ENCODE peak calls at places on chromosomes 16 and 17, in eight cellular contexts. One of them, this sample, is unnamed.

GRCh38 chr17:48738803-48739526 is 10.4 kb upstream of the HOXB13 start:
- DNase-seq in mucosa of gallbladder: no peak
- DNase-seq in glutamatergic neuron: no peak
- DNase-seq in CD4-positive, CD25-positive, alpha-beta regulatory T cell: no peak
- DNase-seq in PC-9: no peak
- DNase-seq in fibroblast of mammary gland: no peak
- DNase-seq in stimulated activated CD8-positive, alpha-beta memory T cell treated with anti-CD3 and anti-CD28 coated beads, Interleukin-4, amount 100 ng/mL, for 1 hour: no peak
- DNase-seq in stimulated activated CD4-positive, alpha-beta T cell treated with anti-CD3 and anti-CD28 coated beads, TNF-alpha, amount 100 ng/mL, for 4 hours: no peak
- DNase-seq in this sample: no peak

GRCh38 chr16:67847064-67847861 is at the start of gene CENPT:
- DNase-seq in stimulated activated CD4-positive, alpha-beta T cell treated with anti-CD3 and anti-CD28 coated beads, TNF-alpha, amount 100 ng/mL, for 4 hours: no peak
- DNase-seq in PC-9: peak
- DNase-seq in CD4-positive, CD25-positive, alpha-beta regulatory T cell: no peak
- DNase-seq in stimulated activated CD8-positive, alpha-beta memory T cell treated with anti-CD3 and anti-CD28 coated beads, Interleukin-4, amount 100 ng/mL, for 1 hour: no peak
- DNase-seq in mucosa of gallbladder: no peak
- DNase-seq in fibroblast of mammary gland: peak
- DNase-seq in glutamatergic neuron: peak
- DNase-seq in this sample: no peak

GRCh38 chr17:39599006-39599664 is 8.6 kb downstream of the NEUROD2 start:
- DNase-seq in fibroblast of mammary gland: no peak
- DNase-seq in stimulated activated CD8-positive, alpha-beta memory T cell treated with anti-CD3 and anti-CD28 coated beads, Interleukin-4, amount 100 ng/mL, for 1 hour: no peak
- DNase-seq in CD4-positive, CD25-positive, alpha-beta regulatory T cell: no peak
- DNase-seq in glutamatergic neuron: no peak
- DNase-seq in stimulated activated CD4-positive, alpha-beta T cell treated with anti-CD3 and anti-CD28 coated beads, TNF-alpha, amount 100 ng/mL, for 4 hours: no peak
- DNase-seq in PC-9: no peak
- DNase-seq in mucosa of gallbladder: no peak
- DNase-seq in this sample: peak

GRCh38 chr16:30027588-30028437 is 3.3 kb downstream of the TLCD3B start:
- DNase-seq in CD4-positive, CD25-positive, alpha-beta regulatory T cell: no peak
- DNase-seq in fibroblast of mammary gland: no peak
- DNase-seq in glutamatergic neuron: peak
- DNase-seq in stimulated activated CD4-positive, alpha-beta T cell treated with anti-CD3 and anti-CD28 coated beads, TNF-alpha, amount 100 ng/mL, for 4 hours: no peak
- DNase-seq in mucosa of gallbladder: no peak
- DNase-seq in stimulated activated CD8-positive, alpha-beta memory T cell treated with anti-CD3 and anti-CD28 coated beads, Interleukin-4, amount 100 ng/mL, for 1 hour: no peak
- DNase-seq in PC-9: no peak
- DNase-seq in this sample: no peak

GRCh38 chr17:7211512-7212277 is 7.9 kb downstream of the DLG4 start:
- DNase-seq in fibroblast of mammary gland: no peak
- DNase-seq in stimulated activated CD4-positive, alpha-beta T cell treated with anti-CD3 and anti-CD28 coated beads, TNF-alpha, amount 100 ng/mL, for 4 hours: no peak
- DNase-seq in PC-9: no peak
- DNase-seq in glutamatergic neuron: no peak
- DNase-seq in mucosa of gallbladder: no peak
- DNase-seq in stimulated activated CD8-positive, alpha-beta memory T cell treated with anti-CD3 and anti-CD28 coated beads, Interleukin-4, amount 100 ng/mL, for 1 hour: no peak
- DNase-seq in CD4-positive, CD25-positive, alpha-beta regulatory T cell: no peak
- DNase-seq in this sample: no peak

GRCh38 chr17:65472602-65473001 is 88.8 kb downstream of the AXIN2 start:
- DNase-seq in CD4-positive, CD25-positive, alpha-beta regulatory T cell: no peak
- DNase-seq in stimulated activated CD8-positive, alpha-beta memory T cell treated with anti-CD3 and anti-CD28 coated beads, Interleukin-4, amount 100 ng/mL, for 1 hour: no peak
- DNase-seq in mucosa of gallbladder: peak
- DNase-seq in PC-9: no peak
- DNase-seq in glutamatergic neuron: no peak
- DNase-seq in stimulated activated CD4-positive, alpha-beta T cell treated with anti-CD3 and anti-CD28 coated beads, TNF-alpha, amount 100 ng/mL, for 4 hours: no peak
- DNase-seq in fibroblast of mammary gland: peak
- DNase-seq in this sample: no peak

GRCh38 chr17:44086364-44087311 is 16.1 kb downstream of the G6PC3 start:
- DNase-seq in CD4-positive, CD25-positive, alpha-beta regulatory T cell: no peak
- DNase-seq in glutamatergic neuron: no peak
- DNase-seq in stimulated activated CD4-positive, alpha-beta T cell treated with anti-CD3 and anti-CD28 coated beads, TNF-alpha, amount 100 ng/mL, for 4 hours: peak
- DNase-seq in PC-9: peak
- DNase-seq in stimulated activated CD8-positive, alpha-beta memory T cell treated with anti-CD3 and anti-CD28 coated beads, Interleukin-4, amount 100 ng/mL, for 1 hour: peak
- DNase-seq in fibroblast of mammary gland: peak
- DNase-seq in mucosa of gallbladder: no peak
- DNase-seq in this sample: no peak

GRCh38 chr17:47719411-47720152 is 13.5 kb upstream of the TBX21 start:
- DNase-seq in fibroblast of mammary gland: peak
- DNase-seq in mucosa of gallbladder: no peak
- DNase-seq in stimulated activated CD4-positive, alpha-beta T cell treated with anti-CD3 and anti-CD28 coated beads, TNF-alpha, amount 100 ng/mL, for 4 hours: no peak
- DNase-seq in stimulated activated CD8-positive, alpha-beta memory T cell treated with anti-CD3 and anti-CD28 coated beads, Interleukin-4, amount 100 ng/mL, for 1 hour: no peak
- DNase-seq in glutamatergic neuron: no peak
- DNase-seq in PC-9: peak
- DNase-seq in CD4-positive, CD25-positive, alpha-beta regulatory T cell: no peak
- DNase-seq in this sample: no peak

GRCh38 chr17:52064791-52065211 is 93.7 kb downstream of the CA10 start:
- DNase-seq in stimulated activated CD8-positive, alpha-beta memory T cell treated with anti-CD3 and anti-CD28 coated beads, Interleukin-4, amount 100 ng/mL, for 1 hour: no peak
- DNase-seq in glutamatergic neuron: no peak
- DNase-seq in stimulated activated CD4-positive, alpha-beta T cell treated with anti-CD3 and anti-CD28 coated beads, TNF-alpha, amount 100 ng/mL, for 4 hours: no peak
- DNase-seq in mucosa of gallbladder: no peak
- DNase-seq in fibroblast of mammary gland: peak
- DNase-seq in PC-9: no peak
- DNase-seq in CD4-positive, CD25-positive, alpha-beta regulatory T cell: no peak
- DNase-seq in this sample: no peak

GRCh38 chr17:19021622-19022083 is 17.1 kb upstream of the FAM83G start:
- DNase-seq in glutamatergic neuron: no peak
- DNase-seq in stimulated activated CD4-positive, alpha-beta T cell treated with anti-CD3 and anti-CD28 coated beads, TNF-alpha, amount 100 ng/mL, for 4 hours: no peak
- DNase-seq in PC-9: no peak
- DNase-seq in mucosa of gallbladder: no peak
- DNase-seq in stimulated activated CD8-positive, alpha-beta memory T cell treated with anti-CD3 and anti-CD28 coated beads, Interleukin-4, amount 100 ng/mL, for 1 hour: no peak
- DNase-seq in fibroblast of mammary gland: no peak
- DNase-seq in CD4-positive, CD25-positive, alpha-beta regulatory T cell: peak
- DNase-seq in this sample: no peak

GRCh38 chr17:41944943-41945342 is 14.5 kb downstream of the ODAD4 start:
- DNase-seq in fibroblast of mammary gland: no peak
- DNase-seq in glutamatergic neuron: no peak
- DNase-seq in stimulated activated CD4-positive, alpha-beta T cell treated with anti-CD3 and anti-CD28 coated beads, TNF-alpha, amount 100 ng/mL, for 4 hours: no peak
- DNase-seq in stimulated activated CD8-positive, alpha-beta memory T cell treated with anti-CD3 and anti-CD28 coated beads, Interleukin-4, amount 100 ng/mL, for 1 hour: no peak
- DNase-seq in PC-9: no peak
- DNase-seq in mucosa of gallbladder: no peak
- DNase-seq in CD4-positive, CD25-positive, alpha-beta regulatory T cell: no peak
- DNase-seq in this sample: no peak

GRCh38 chr17:31171711-31172110 is 76.9 kb downstream of the NF1 start:
- DNase-seq in stimulated activated CD8-positive, alpha-beta memory T cell treated with anti-CD3 and anti-CD28 coated beads, Interleukin-4, amount 100 ng/mL, for 1 hour: no peak
- DNase-seq in fibroblast of mammary gland: no peak
- DNase-seq in stimulated activated CD4-positive, alpha-beta T cell treated with anti-CD3 and anti-CD28 coated beads, TNF-alpha, amount 100 ng/mL, for 4 hours: no peak
- DNase-seq in glutamatergic neuron: no peak
- DNase-seq in CD4-positive, CD25-positive, alpha-beta regulatory T cell: no peak
- DNase-seq in mucosa of gallbladder: no peak
- DNase-seq in PC-9: no peak
- DNase-seq in this sample: no peak

GRCh38 chr17:76801706-76802105 is 63.8 kb downstream of the MFSD11 start:
- DNase-seq in CD4-positive, CD25-positive, alpha-beta regulatory T cell: no peak
- DNase-seq in fibroblast of mammary gland: no peak
- DNase-seq in mucosa of gallbladder: no peak
- DNase-seq in PC-9: no peak
- DNase-seq in stimulated activated CD4-positive, alpha-beta T cell treated with anti-CD3 and anti-CD28 coated beads, TNF-alpha, amount 100 ng/mL, for 4 hours: no peak
- DNase-seq in glutamatergic neuron: no peak
- DNase-seq in stimulated activated CD8-positive, alpha-beta memory T cell treated with anti-CD3 and anti-CD28 coated beads, Interleukin-4, amount 100 ng/mL, for 1 hour: no peak
- DNase-seq in this sample: no peak

GRCh38 chr17:27975146-27976011 is 67.1 kb upstream of the NLK start:
- DNase-seq in CD4-positive, CD25-positive, alpha-beta regulatory T cell: no peak
- DNase-seq in stimulated activated CD4-positive, alpha-beta T cell treated with anti-CD3 and anti-CD28 coated beads, TNF-alpha, amount 100 ng/mL, for 4 hours: no peak
- DNase-seq in PC-9: no peak
- DNase-seq in stimulated activated CD8-positive, alpha-beta memory T cell treated with anti-CD3 and anti-CD28 coated beads, Interleukin-4, amount 100 ng/mL, for 1 hour: no peak
- DNase-seq in mucosa of gallbladder: no peak
- DNase-seq in glutamatergic neuron: no peak
- DNase-seq in fibroblast of mammary gland: peak
- DNase-seq in this sample: no peak

GRCh38 chr17:79457889-79458288 is 153.0 kb downstream of the RBFOX3 start:
- DNase-seq in stimulated activated CD8-positive, alpha-beta memory T cell treated with anti-CD3 and anti-CD28 coated beads, Interleukin-4, amount 100 ng/mL, for 1 hour: no peak
- DNase-seq in mucosa of gallbladder: no peak
- DNase-seq in CD4-positive, CD25-positive, alpha-beta regulatory T cell: no peak
- DNase-seq in PC-9: no peak
- DNase-seq in stimulated activated CD4-positive, alpha-beta T cell treated with anti-CD3 and anti-CD28 coated beads, TNF-alpha, amount 100 ng/mL, for 4 hours: no peak
- DNase-seq in glutamatergic neuron: no peak
- DNase-seq in fibroblast of mammary gland: no peak
- DNase-seq in this sample: no peak

GRCh38 chr17:27609606-27610303 is 21.2 kb upstream of the LGALS9 start:
- DNase-seq in CD4-positive, CD25-positive, alpha-beta regulatory T cell: peak
- DNase-seq in stimulated activated CD8-positive, alpha-beta memory T cell treated with anti-CD3 and anti-CD28 coated beads, Interleukin-4, amount 100 ng/mL, for 1 hour: no peak
- DNase-seq in stimulated activated CD4-positive, alpha-beta T cell treated with anti-CD3 and anti-CD28 coated beads, TNF-alpha, amount 100 ng/mL, for 4 hours: no peak
- DNase-seq in glutamatergic neuron: peak
- DNase-seq in mucosa of gallbladder: peak
- DNase-seq in fibroblast of mammary gland: peak
- DNase-seq in PC-9: no peak
- DNase-seq in this sample: no peak

GRCh38 chr16:65196696-65197095 is 74.8 kb upstream of the CDH11 start:
- DNase-seq in glutamatergic neuron: no peak
- DNase-seq in stimulated activated CD8-positive, alpha-beta memory T cell treated with anti-CD3 and anti-CD28 coated beads, Interleukin-4, amount 100 ng/mL, for 1 hour: no peak
- DNase-seq in CD4-positive, CD25-positive, alpha-beta regulatory T cell: no peak
- DNase-seq in PC-9: no peak
- DNase-seq in mucosa of gallbladder: no peak
- DNase-seq in stimulated activated CD4-positive, alpha-beta T cell treated with anti-CD3 and anti-CD28 coated beads, TNF-alpha, amount 100 ng/mL, for 4 hours: no peak
- DNase-seq in fibroblast of mammary gland: no peak
- DNase-seq in this sample: no peak

GRCh38 chr17:77802811-77803220 is 155.7 kb upstream of the TNRC6C start:
- DNase-seq in CD4-positive, CD25-positive, alpha-beta regulatory T cell: no peak
- DNase-seq in stimulated activated CD4-positive, alpha-beta T cell treated with anti-CD3 and anti-CD28 coated beads, TNF-alpha, amount 100 ng/mL, for 4 hours: no peak
- DNase-seq in fibroblast of mammary gland: no peak
- DNase-seq in glutamatergic neuron: peak
- DNase-seq in PC-9: no peak
- DNase-seq in mucosa of gallbladder: no peak
- DNase-seq in stimulated activated CD8-positive, alpha-beta memory T cell treated with anti-CD3 and anti-CD28 coated beads, Interleukin-4, amount 100 ng/mL, for 1 hour: no peak
- DNase-seq in this sample: peak

GRCh38 chr16:30065943-30066881 is 652 bp downstream of the ALDOA start:
- DNase-seq in stimulated activated CD8-positive, alpha-beta memory T cell treated with anti-CD3 and anti-CD28 coated beads, Interleukin-4, amount 100 ng/mL, for 1 hour: peak
- DNase-seq in stimulated activated CD4-positive, alpha-beta T cell treated with anti-CD3 and anti-CD28 coated beads, TNF-alpha, amount 100 ng/mL, for 4 hours: no peak
- DNase-seq in CD4-positive, CD25-positive, alpha-beta regulatory T cell: no peak
- DNase-seq in mucosa of gallbladder: no peak
- DNase-seq in fibroblast of mammary gland: peak
- DNase-seq in PC-9: no peak
- DNase-seq in glutamatergic neuron: no peak
- DNase-seq in this sample: no peak

GRCh38 chr16:8998114-8998513 is 34.4 kb upstream of the USP7 start:
- DNase-seq in glutamatergic neuron: no peak
- DNase-seq in stimulated activated CD8-positive, alpha-beta memory T cell treated with anti-CD3 and anti-CD28 coated beads, Interleukin-4, amount 100 ng/mL, for 1 hour: no peak
- DNase-seq in stimulated activated CD4-positive, alpha-beta T cell treated with anti-CD3 and anti-CD28 coated beads, TNF-alpha, amount 100 ng/mL, for 4 hours: no peak
- DNase-seq in mucosa of gallbladder: no peak
- DNase-seq in PC-9: peak
- DNase-seq in CD4-positive, CD25-positive, alpha-beta regulatory T cell: no peak
- DNase-seq in fibroblast of mammary gland: peak
- DNase-seq in this sample: no peak

GRCh38 chr16:84411768-84412167 is 43.4 kb downstream of the ATP2C2 start:
- DNase-seq in mucosa of gallbladder: no peak
- DNase-seq in glutamatergic neuron: no peak
- DNase-seq in PC-9: no peak
- DNase-seq in fibroblast of mammary gland: no peak
- DNase-seq in stimulated activated CD8-positive, alpha-beta memory T cell treated with anti-CD3 and anti-CD28 coated beads, Interleukin-4, amount 100 ng/mL, for 1 hour: no peak
- DNase-seq in stimulated activated CD4-positive, alpha-beta T cell treated with anti-CD3 and anti-CD28 coated beads, TNF-alpha, amount 100 ng/mL, for 4 hours: no peak
- DNase-seq in CD4-positive, CD25-positive, alpha-beta regulatory T cell: no peak
- DNase-seq in this sample: no peak

GRCh38 chr16:47463771-47464624 is 2.9 kb downstream of the PHKB start:
- DNase-seq in stimulated activated CD8-positive, alpha-beta memory T cell treated with anti-CD3 and anti-CD28 coated beads, Interleukin-4, amount 100 ng/mL, for 1 hour: no peak
- DNase-seq in mucosa of gallbladder: no peak
- DNase-seq in stimulated activated CD4-positive, alpha-beta T cell treated with anti-CD3 and anti-CD28 coated beads, TNF-alpha, amount 100 ng/mL, for 4 hours: no peak
- DNase-seq in CD4-positive, CD25-positive, alpha-beta regulatory T cell: no peak
- DNase-seq in fibroblast of mammary gland: no peak
- DNase-seq in glutamatergic neuron: no peak
- DNase-seq in PC-9: no peak
- DNase-seq in this sample: no peak

GRCh38 chr16:2450535-2450934 is 9.4 kb upstream of the TEDC2 start:
- DNase-seq in glutamatergic neuron: no peak
- DNase-seq in fibroblast of mammary gland: no peak
- DNase-seq in mucosa of gallbladder: no peak
- DNase-seq in CD4-positive, CD25-positive, alpha-beta regulatory T cell: no peak
- DNase-seq in stimulated activated CD8-positive, alpha-beta memory T cell treated with anti-CD3 and anti-CD28 coated beads, Interleukin-4, amount 100 ng/mL, for 1 hour: no peak
- DNase-seq in stimulated activated CD4-positive, alpha-beta T cell treated with anti-CD3 and anti-CD28 coated beads, TNF-alpha, amount 100 ng/mL, for 4 hours: no peak
- DNase-seq in PC-9: no peak
- DNase-seq in this sample: no peak

GRCh38 chr17:36464765-36465088 is 21.8 kb upstream of the ZNHIT3 start:
- DNase-seq in stimulated activated CD4-positive, alpha-beta T cell treated with anti-CD3 and anti-CD28 coated beads, TNF-alpha, amount 100 ng/mL, for 4 hours: no peak
- DNase-seq in fibroblast of mammary gland: no peak
- DNase-seq in glutamatergic neuron: no peak
- DNase-seq in CD4-positive, CD25-positive, alpha-beta regulatory T cell: no peak
- DNase-seq in stimulated activated CD8-positive, alpha-beta memory T cell treated with anti-CD3 and anti-CD28 coated beads, Interleukin-4, amount 100 ng/mL, for 1 hour: no peak
- DNase-seq in mucosa of gallbladder: no peak
- DNase-seq in PC-9: no peak
- DNase-seq in this sample: no peak

GRCh38 chr16:61549332-61549731 is 486.9 kb downstream of the CDH8 start:
- DNase-seq in mucosa of gallbladder: no peak
- DNase-seq in CD4-positive, CD25-positive, alpha-beta regulatory T cell: no peak
- DNase-seq in fibroblast of mammary gland: no peak
- DNase-seq in glutamatergic neuron: no peak
- DNase-seq in stimulated activated CD4-positive, alpha-beta T cell treated with anti-CD3 and anti-CD28 coated beads, TNF-alpha, amount 100 ng/mL, for 4 hours: no peak
- DNase-seq in stimulated activated CD8-positive, alpha-beta memory T cell treated with anti-CD3 and anti-CD28 coated beads, Interleukin-4, amount 100 ng/mL, for 1 hour: no peak
- DNase-seq in PC-9: no peak
- DNase-seq in this sample: no peak

GRCh38 chr17:61400058-61400785 is 579 bp downstream of the TBX2 start:
- DNase-seq in stimulated activated CD4-positive, alpha-beta T cell treated with anti-CD3 and anti-CD28 coated beads, TNF-alpha, amount 100 ng/mL, for 4 hours: no peak
- DNase-seq in CD4-positive, CD25-positive, alpha-beta regulatory T cell: no peak
- DNase-seq in stimulated activated CD8-positive, alpha-beta memory T cell treated with anti-CD3 and anti-CD28 coated beads, Interleukin-4, amount 100 ng/mL, for 1 hour: no peak
- DNase-seq in PC-9: peak
- DNase-seq in mucosa of gallbladder: no peak
- DNase-seq in glutamatergic neuron: peak
- DNase-seq in fibroblast of mammary gland: no peak
- DNase-seq in this sample: no peak

GRCh38 chr17:73232587-73233373 is 28.9 kb downstream of the CPSF4L start:
- DNase-seq in PC-9: no peak
- DNase-seq in fibroblast of mammary gland: no peak
- DNase-seq in mucosa of gallbladder: no peak
- DNase-seq in stimulated activated CD8-positive, alpha-beta memory T cell treated with anti-CD3 and anti-CD28 coated beads, Interleukin-4, amount 100 ng/mL, for 1 hour: no peak
- DNase-seq in CD4-positive, CD25-positive, alpha-beta regulatory T cell: no peak
- DNase-seq in stimulated activated CD4-positive, alpha-beta T cell treated with anti-CD3 and anti-CD28 coated beads, TNF-alpha, amount 100 ng/mL, for 4 hours: no peak
- DNase-seq in glutamatergic neuron: peak
- DNase-seq in this sample: no peak

GRCh38 chr17:43637563-43638323 is 24.0 kb downstream of the MEOX1 start:
- DNase-seq in fibroblast of mammary gland: peak
- DNase-seq in mucosa of gallbladder: no peak
- DNase-seq in glutamatergic neuron: no peak
- DNase-seq in stimulated activated CD4-positive, alpha-beta T cell treated with anti-CD3 and anti-CD28 coated beads, TNF-alpha, amount 100 ng/mL, for 4 hours: no peak
- DNase-seq in PC-9: no peak
- DNase-seq in CD4-positive, CD25-positive, alpha-beta regulatory T cell: no peak
- DNase-seq in stimulated activated CD8-positive, alpha-beta memory T cell treated with anti-CD3 and anti-CD28 coated beads, Interleukin-4, amount 100 ng/mL, for 1 hour: no peak
- DNase-seq in this sample: no peak

GRCh38 chr17:42312285-42313130 is 24.2 kb downstream of the STAT5A start:
- DNase-seq in PC-9: no peak
- DNase-seq in mucosa of gallbladder: peak
- DNase-seq in CD4-positive, CD25-positive, alpha-beta regulatory T cell: peak
- DNase-seq in glutamatergic neuron: peak
- DNase-seq in stimulated activated CD8-positive, alpha-beta memory T cell treated with anti-CD3 and anti-CD28 coated beads, Interleukin-4, amount 100 ng/mL, for 1 hour: peak
- DNase-seq in fibroblast of mammary gland: peak
- DNase-seq in stimulated activated CD4-positive, alpha-beta T cell treated with anti-CD3 and anti-CD28 coated beads, TNF-alpha, amount 100 ng/mL, for 4 hours: peak
- DNase-seq in this sample: peak

GRCh38 chr16:55217392-55217791 is 106.6 kb upstream of the IRX6 start:
- DNase-seq in stimulated activated CD4-positive, alpha-beta T cell treated with anti-CD3 and anti-CD28 coated beads, TNF-alpha, amount 100 ng/mL, for 4 hours: no peak
- DNase-seq in glutamatergic neuron: no peak
- DNase-seq in fibroblast of mammary gland: no peak
- DNase-seq in stimulated activated CD8-positive, alpha-beta memory T cell treated with anti-CD3 and anti-CD28 coated beads, Interleukin-4, amount 100 ng/mL, for 1 hour: no peak
- DNase-seq in PC-9: no peak
- DNase-seq in CD4-positive, CD25-positive, alpha-beta regulatory T cell: no peak
- DNase-seq in mucosa of gallbladder: no peak
- DNase-seq in this sample: no peak

GRCh38 chr17:82224666-82225065 is 4.2 kb upstream of the SLC16A3 start:
- DNase-seq in stimulated activated CD4-positive, alpha-beta T cell treated with anti-CD3 and anti-CD28 coated beads, TNF-alpha, amount 100 ng/mL, for 4 hours: no peak
- DNase-seq in mucosa of gallbladder: no peak
- DNase-seq in PC-9: no peak
- DNase-seq in glutamatergic neuron: no peak
- DNase-seq in CD4-positive, CD25-positive, alpha-beta regulatory T cell: no peak
- DNase-seq in stimulated activated CD8-positive, alpha-beta memory T cell treated with anti-CD3 and anti-CD28 coated beads, Interleukin-4, amount 100 ng/mL, for 1 hour: no peak
- DNase-seq in fibroblast of mammary gland: no peak
- DNase-seq in this sample: no peak

GRCh38 chr17:38587193-38587592 is 18.6 kb downstream of the SRCIN1 start:
- DNase-seq in glutamatergic neuron: no peak
- DNase-seq in stimulated activated CD8-positive, alpha-beta memory T cell treated with anti-CD3 and anti-CD28 coated beads, Interleukin-4, amount 100 ng/mL, for 1 hour: no peak
- DNase-seq in CD4-positive, CD25-positive, alpha-beta regulatory T cell: no peak
- DNase-seq in mucosa of gallbladder: no peak
- DNase-seq in PC-9: no peak
- DNase-seq in stimulated activated CD4-positive, alpha-beta T cell treated with anti-CD3 and anti-CD28 coated beads, TNF-alpha, amount 100 ng/mL, for 4 hours: no peak
- DNase-seq in fibroblast of mammary gland: no peak
- DNase-seq in this sample: no peak

GRCh38 chr17:59490259-59490658 is 75.2 kb upstream of the DHX40 start:
- DNase-seq in glutamatergic neuron: no peak
- DNase-seq in fibroblast of mammary gland: no peak
- DNase-seq in mucosa of gallbladder: no peak
- DNase-seq in stimulated activated CD4-positive, alpha-beta T cell treated with anti-CD3 and anti-CD28 coated beads, TNF-alpha, amount 100 ng/mL, for 4 hours: no peak
- DNase-seq in stimulated activated CD8-positive, alpha-beta memory T cell treated with anti-CD3 and anti-CD28 coated beads, Interleukin-4, amount 100 ng/mL, for 1 hour: no peak
- DNase-seq in PC-9: no peak
- DNase-seq in CD4-positive, CD25-positive, alpha-beta regulatory T cell: no peak
- DNase-seq in this sample: peak

GRCh38 chr17:73351764-73352163 is 40.0 kb upstream of the CDC42EP4 start:
- DNase-seq in stimulated activated CD4-positive, alpha-beta T cell treated with anti-CD3 and anti-CD28 coated beads, TNF-alpha, amount 100 ng/mL, for 4 hours: no peak
- DNase-seq in fibroblast of mammary gland: no peak
- DNase-seq in stimulated activated CD8-positive, alpha-beta memory T cell treated with anti-CD3 and anti-CD28 coated beads, Interleukin-4, amount 100 ng/mL, for 1 hour: no peak
- DNase-seq in mucosa of gallbladder: no peak
- DNase-seq in glutamatergic neuron: no peak
- DNase-seq in PC-9: no peak
- DNase-seq in CD4-positive, CD25-positive, alpha-beta regulatory T cell: no peak
- DNase-seq in this sample: no peak

This sample was measured in NCI-H446.